ENCODE peak calls at places on chromosome 2, in five cellular contexts. One of them, this sample, is unnamed.

GRCh38 chr2:152609699-152610098 is 107.6 kb downstream of the PRPF40A start:
- DNase-seq in NCI-H1092 treated with DMSO at 0.1 percent for 48 hours: no peak
- DNase-seq in T-helper 17 cell: no peak
- DNase-seq in HT1080: no peak
- DNase-seq in neural crest cell: no peak
- DNase-seq in this sample: no peak

GRCh38 chr2:23541453-23542334 is 156.7 kb downstream of the KLHL29 start:
- DNase-seq in T-helper 17 cell: no peak
- DNase-seq in HT1080: no peak
- DNase-seq in NCI-H1092 treated with DMSO at 0.1 percent for 48 hours: no peak
- DNase-seq in neural crest cell: no peak
- DNase-seq in this sample: no peak

GRCh38 chr2:228723599-228723998 is 542.1 kb upstream of the SPHKAP start:
- DNase-seq in T-helper 17 cell: no peak
- DNase-seq in NCI-H1092 treated with DMSO at 0.1 percent for 48 hours: no peak
- DNase-seq in neural crest cell: no peak
- DNase-seq in HT1080: no peak
- DNase-seq in this sample: no peak

GRCh38 chr2:174835797-174836255 is 71.6 kb upstream of the CHRNA1 start:
- DNase-seq in neural crest cell: no peak
- DNase-seq in HT1080: peak; percentile 74
- DNase-seq in T-helper 17 cell: no peak
- DNase-seq in NCI-H1092 treated with DMSO at 0.1 percent for 48 hours: no peak
- DNase-seq in this sample: no peak

GRCh38 chr2:110866496-110866895 is 134.1 kb downstream of the ACOXL start:
- DNase-seq in NCI-H1092 treated with DMSO at 0.1 percent for 48 hours: no peak
- DNase-seq in HT1080: no peak
- DNase-seq in T-helper 17 cell: no peak
- DNase-seq in neural crest cell: no peak
- DNase-seq in this sample: no peak

GRCh38 chr2:24276349-24276899 is 83.9 kb downstream of the ITSN2 start:
- DNase-seq in HT1080: no peak
- DNase-seq in T-helper 17 cell: no peak
- DNase-seq in NCI-H1092 treated with DMSO at 0.1 percent for 48 hours: no peak
- DNase-seq in neural crest cell: no peak
- DNase-seq in this sample: no peak

GRCh38 chr2:86776532-86776931 is 14.2 kb downstream of the CD8A start:
- DNase-seq in HT1080: no peak
- DNase-seq in NCI-H1092 treated with DMSO at 0.1 percent for 48 hours: no peak
- DNase-seq in T-helper 17 cell: no peak
- DNase-seq in neural crest cell: no peak
- DNase-seq in this sample: no peak

GRCh38 chr2:145652992-145653545 is 1133.2 kb upstream of the ZEB2 start:
- DNase-seq in HT1080: peak; percentile 71
- DNase-seq in T-helper 17 cell: no peak
- DNase-seq in neural crest cell: no peak
- DNase-seq in NCI-H1092 treated with DMSO at 0.1 percent for 48 hours: no peak
- DNase-seq in this sample: no peak

GRCh38 chr2:3536682-3537632 is 17.6 kb upstream of the ADI1 start:
- DNase-seq in neural crest cell: no peak
- DNase-seq in HT1080: peak; percentile 74
- DNase-seq in T-helper 17 cell: no peak
- DNase-seq in NCI-H1092 treated with DMSO at 0.1 percent for 48 hours: no peak
- DNase-seq in this sample: no peak

GRCh38 chr2:149098722-149099121 is 60.2 kb downstream of the LYPD6B start:
- DNase-seq in neural crest cell: no peak
- DNase-seq in NCI-H1092 treated with DMSO at 0.1 percent for 48 hours: no peak
- DNase-seq in HT1080: peak; percentile 52
- DNase-seq in T-helper 17 cell: no peak
- DNase-seq in this sample: no peak

GRCh38 chr2:88874063-88874657 is 182.7 kb downstream of the RPIA start:
- DNase-seq in HT1080: peak; percentile 27
- DNase-seq in T-helper 17 cell: no peak
- DNase-seq in neural crest cell: peak; percentile 6
- DNase-seq in NCI-H1092 treated with DMSO at 0.1 percent for 48 hours: peak; percentile 40
- DNase-seq in this sample: peak; percentile 18

GRCh38 chr2:135685361-135685760 is 56.3 kb upstream of the UBXN4 start:
- DNase-seq in HT1080: no peak
- DNase-seq in neural crest cell: no peak
- DNase-seq in NCI-H1092 treated with DMSO at 0.1 percent for 48 hours: no peak
- DNase-seq in T-helper 17 cell: no peak
- DNase-seq in this sample: no peak

GRCh38 chr2:104654813-104655212 is 199.1 kb upstream of the POU3F3 start:
- DNase-seq in neural crest cell: no peak
- DNase-seq in T-helper 17 cell: no peak
- DNase-seq in NCI-H1092 treated with DMSO at 0.1 percent for 48 hours: no peak
- DNase-seq in HT1080: no peak
- DNase-seq in this sample: no peak

GRCh38 chr2:105283532-105283931 is 42.0 kb downstream of the GPR45 start:
- DNase-seq in HT1080: no peak
- DNase-seq in NCI-H1092 treated with DMSO at 0.1 percent for 48 hours: no peak
- DNase-seq in neural crest cell: no peak
- DNase-seq in T-helper 17 cell: no peak
- DNase-seq in this sample: no peak

This sample was measured in NCI-H2227 treated with DMSO at 0.1 percent for 48 hours.